ENCODE peak calls at places on chromosomes 7 and 10, in four cellular contexts. P, C, E and U are unnamed samples.
A peak's percentile ranks its signal among the peaks of the same experiment; 100 is the strongest.

GRCh38 chr10:119462773-119463172 is 79.7 kb downstream of the RGS10 start:
- DNase-seq in E (no peak), P (no peak), C (no peak), U (no peak)

GRCh38 chr7:73830872-73831655 is at the start of gene CLDN4:
- DNase-seq in P (peak; percentile 93), C (no peak), E (no peak), U (no peak)

GRCh38 chr10:130756651-130757050 is 554.9 kb downstream of the TCERG1L start:
- DNase-seq in E (no peak), C (no peak), P (no peak), U (no peak)

GRCh38 chr7:17401806-17402627 is 103.6 kb downstream of the AHR start:
- DNase-seq in C (no peak), E (no peak), P (no peak), U (no peak)

GRCh38 chr10:90328896-90329295 is 528.9 kb downstream of the HTR7 start:
- DNase-seq in E (no peak), P (no peak), C (no peak), U (no peak)

GRCh38 chr7:44872787-44873186 is 12.5 kb downstream of the PURB start:
- DNase-seq in E (no peak), P (no peak), C (no peak), U (no peak)

GRCh38 chr7:104341545-104341944 is 13.1 kb downstream of the LHFPL3 start:
- DNase-seq in C (no peak), P (no peak), E (peak; percentile 68), U (peak; percentile 33)

GRCh38 chr10:13823046-13823711 is 236.4 kb downstream of the PRPF18 start:
- DNase-seq in C (no peak), P (no peak), E (peak; percentile 20), U (no peak)

GRCh38 chr7:148334959-148335577 is 255.5 kb upstream of the C7orf33 start:
- DNase-seq in C (no peak), P (peak; percentile 15), E (no peak), U (peak; percentile 61)

GRCh38 chr7:8714791-8715190 is 281.4 kb downstream of the NXPH1 start:
- DNase-seq in P (no peak), E (no peak), C (no peak), U (no peak)